ENCODE peak calls at places on chromosomes 4 and X, in eight cellular contexts. H is BJ, R is stomach, X is colonic mucosa, D is endodermal cell, U is fibroblast of mammary gland, G is lower leg skin, Q is uterus. O is an unnamed sample.

GRCh38 chr4:992297-993110 is 700 bp downstream of the SLC26A1 start:
- DNase-seq in H (no peak), R (peak; percentile 94), X (peak; percentile 93), D (no peak), U (no peak), G (no peak), Q (no peak), O (no peak)

GRCh38 chrX:44035576-44035975 is 62.4 kb upstream of the NDP start:
- DNase-seq in H (no peak), R (no peak), X (no peak), D (no peak), U (peak; percentile 45), G (no peak), Q (no peak), O (no peak)

GRCh38 chr4:78544681-78545080 is 6.9 kb upstream of the ANXA3 start:
- DNase-seq in H (no peak), R (no peak), X (no peak), D (no peak), U (no peak), G (no peak), Q (no peak), O (no peak)

GRCh38 chr4:144645102-144645469 is 870 bp upstream of the HHIP start:
- DNase-seq in H (no peak), R (no peak), X (no peak), D (no peak), U (no peak), G (no peak), Q (no peak), O (no peak)

GRCh38 chr4:102343964-102344519 is 1.2 kb downstream of the SLC39A8 start:
- DNase-seq in H (no peak), R (no peak), X (peak; percentile 72), D (no peak), U (peak; percentile 4), G (no peak), Q (peak; percentile 31), O (no peak)

GRCh38 chr4:32161382-32161781 is 1441.2 kb downstream of the PCDH7 start:
- DNase-seq in H (no peak), R (no peak), X (no peak), D (no peak), U (peak; percentile 26), G (no peak), Q (no peak), O (no peak)

GRCh38 chr4:167908816-167909215 is 183.5 kb upstream of the ANXA10 start:
- DNase-seq in H (no peak), R (no peak), X (no peak), D (no peak), U (no peak), G (no peak), Q (no peak), O (no peak)

GRCh38 chrX:76420237-76420636 is 7.3 kb upstream of the MAGEE1 start:
- DNase-seq in H (no peak), R (no peak), X (no peak), D (no peak), U (peak; percentile 1), G (no peak), Q (no peak), O (no peak)

GRCh38 chr4:73707918-73708577 is 32.3 kb upstream of the CXCL8 start:
- DNase-seq in H (peak; percentile 73), R (peak; percentile 60), X (peak; percentile 68), D (no peak), U (peak; percentile 90), G (peak; percentile 35), Q (peak; percentile 70), O (no peak)

GRCh38 chr4:96317924-96318323 is 478.0 kb downstream of the PDHA2 start:
- DNase-seq in H (no peak), R (no peak), X (no peak), D (no peak), U (no peak), G (no peak), Q (no peak), O (no peak)

GRCh38 chr4:24557036-24558022 is 27.0 kb downstream of the DHX15 start:
- DNase-seq in H (no peak), R (no peak), X (no peak), D (no peak), U (peak; percentile 42), G (no peak), Q (no peak), O (no peak)

GRCh38 chrX:72358313-72358712 is 52.6 kb upstream of the CITED1 start:
- DNase-seq in H (no peak), R (no peak), X (no peak), D (no peak), U (peak; percentile 57), G (no peak), Q (no peak), O (no peak)

GRCh38 chr4:146095091-146095690 is 80.3 kb upstream of the LSM6 start:
- DNase-seq in H (no peak), R (no peak), X (peak; percentile 73), D (peak; percentile 76), U (peak; percentile 77), G (no peak), Q (no peak), O (no peak)
- TF ChIP-seq CTCF in H (peak; percentile 76), R (no peak), X (peak; percentile 46), D (peak; percentile 94), U (peak; percentile 88), G (no peak), Q (peak; percentile 35), O (peak; percentile 77)

GRCh38 chrX:11944486-11944885 is 186.4 kb downstream of the MSL3 start:
- DNase-seq in H (no peak), R (no peak), X (no peak), D (peak; percentile 85), U (peak; percentile 68), G (no peak), Q (no peak), O (no peak)
- TF ChIP-seq CTCF in H (peak; percentile 61), R (no peak), X (no peak), D (peak; percentile 76), U (peak; percentile 69), G (no peak), Q (no peak), O (peak; percentile 22)

DNA sequence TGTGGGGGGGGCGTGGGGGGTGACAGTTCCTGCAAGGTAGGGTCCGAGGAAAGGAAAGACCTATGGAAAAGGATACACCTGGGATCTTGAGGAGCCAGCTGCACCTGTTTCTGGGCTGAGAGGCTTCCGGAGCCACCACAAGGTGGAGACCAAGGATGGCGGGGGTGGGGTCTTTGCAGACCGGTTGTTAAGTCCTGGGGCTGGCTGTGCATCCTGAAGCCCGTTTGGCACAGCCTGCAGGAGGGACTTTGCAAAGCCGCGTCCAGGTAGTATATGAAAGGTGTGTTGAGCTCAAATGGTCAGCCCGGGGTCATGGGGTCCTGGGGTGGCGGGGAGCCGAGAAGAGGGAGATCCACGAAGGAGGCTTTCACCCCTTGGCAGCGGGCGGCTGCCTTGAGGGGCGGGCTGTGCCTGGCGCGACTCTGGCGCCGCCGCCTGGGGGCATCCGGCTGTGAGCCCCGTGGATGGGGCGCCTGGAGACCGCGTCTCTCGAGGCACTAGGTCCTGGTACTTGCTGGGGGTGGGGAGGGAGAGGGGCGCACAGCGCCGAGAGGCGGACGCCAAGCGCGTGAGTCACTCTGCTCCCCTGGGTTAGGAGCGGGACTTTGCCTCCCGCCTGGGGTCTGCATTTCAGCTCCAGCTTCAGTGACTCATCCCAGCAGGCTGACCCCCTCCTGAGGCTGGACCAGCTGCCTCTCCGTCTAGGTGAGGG is 58.2 kb upstream of the DYNLT3 start:
- DNase-seq in H (no peak), R (peak; percentile 25), X (no peak), D (peak; percentile 87), U (peak; percentile 10), G (no peak), Q (peak; percentile 14), O (no peak)
- TF ChIP-seq CTCF in H (peak; percentile 32), R (no peak), X (no peak), D (peak; percentile 65), U (no peak), G (no peak), Q (no peak), O (no peak)

DNA sequence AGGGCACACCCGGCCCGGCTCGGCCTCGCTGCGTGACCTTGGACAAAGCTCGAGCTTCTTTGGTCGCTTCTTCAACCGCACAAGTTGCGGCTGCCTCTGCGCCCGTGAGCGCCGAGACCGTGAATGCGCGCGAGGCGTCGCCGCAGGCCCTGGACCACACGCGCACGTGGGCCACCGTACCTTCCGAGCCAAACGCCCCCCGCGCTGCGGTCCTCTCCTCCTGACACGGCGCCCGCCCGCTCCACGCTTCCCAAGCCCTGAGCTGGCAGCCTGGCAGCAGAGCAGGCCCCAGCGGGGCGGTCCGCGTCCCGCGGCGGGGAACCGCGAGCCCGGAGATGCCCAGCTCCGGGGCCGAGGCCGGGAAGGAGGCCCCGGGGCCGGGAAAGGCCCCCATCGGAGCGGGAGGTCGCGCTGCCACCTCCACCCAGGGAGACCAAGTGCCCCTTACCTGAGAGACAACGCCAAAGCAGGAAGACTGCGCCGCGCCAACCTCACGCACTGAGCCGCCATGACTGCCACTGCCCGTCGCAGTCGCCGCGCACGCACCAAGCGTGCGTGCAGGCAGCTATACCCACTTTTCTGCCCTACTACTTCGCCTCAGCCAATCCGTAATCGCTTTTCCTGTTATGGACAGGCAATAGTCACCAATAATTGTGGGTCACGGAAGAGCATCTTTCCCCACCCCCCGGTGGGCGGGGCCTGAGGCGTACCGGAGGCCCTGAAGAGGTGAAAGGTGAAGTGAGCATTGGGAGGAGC is at the start of gene GRPEL1:
- DNase-seq in H (peak; percentile 97), R (peak; percentile 100), X (peak; percentile 100), D (peak; percentile 100), U (peak; percentile 99), G (peak; percentile 100), Q (peak; percentile 100), O (peak; percentile 87)
- TF ChIP-seq CTCF in H (no peak), R (no peak), X (no peak), D (no peak), U (no peak), G (no peak), Q (no peak), O (no peak)

DNA sequence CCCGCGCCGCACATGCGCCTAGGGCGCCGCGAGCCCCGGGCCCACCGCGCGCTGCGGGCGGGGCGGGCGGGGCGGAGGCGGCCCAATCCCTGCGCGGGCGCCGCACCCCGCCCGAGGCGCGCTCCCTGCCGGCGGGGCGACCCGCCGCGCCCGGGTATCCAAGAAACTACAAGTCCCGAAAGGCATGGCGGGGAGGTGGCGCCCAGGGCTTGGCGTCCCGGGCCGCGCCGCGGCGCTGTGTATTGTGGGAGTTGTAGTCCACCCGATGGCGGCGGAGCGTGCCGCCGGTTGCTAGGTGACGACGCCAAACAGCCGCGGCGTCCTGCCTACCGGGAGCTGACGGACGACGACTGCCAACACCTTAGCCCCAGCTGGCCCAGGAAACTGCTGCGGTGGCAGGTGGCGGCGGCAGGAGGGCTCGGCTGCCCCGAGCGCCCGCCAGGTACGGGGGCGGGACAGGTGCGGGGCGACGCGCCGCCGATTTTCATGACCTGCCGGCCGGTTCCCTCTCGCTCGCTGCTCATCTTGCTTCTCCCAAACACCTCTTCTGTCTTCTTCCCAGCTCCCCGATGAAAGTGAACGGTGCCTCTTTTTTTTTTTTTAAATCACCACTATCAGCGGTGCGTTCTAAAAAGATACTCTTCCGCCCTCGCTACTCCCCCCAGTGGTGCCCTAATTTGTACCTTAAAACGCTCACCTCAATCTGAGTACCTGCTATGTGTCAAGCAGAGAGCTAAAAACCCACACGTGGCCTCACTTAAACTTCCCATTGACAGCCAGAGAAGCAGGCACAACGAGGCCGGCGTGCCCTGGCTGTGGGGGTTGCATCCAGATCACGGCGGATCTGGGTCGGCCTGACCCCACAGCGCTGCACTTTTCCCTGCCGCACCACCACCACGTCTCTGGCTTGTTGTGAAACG is at the start of gene CFAP99:
- DNase-seq in H (peak; percentile 43), R (peak; percentile 99), X (peak; percentile 99), D (peak; percentile 99), U (peak; percentile 88), G (peak; percentile 95), Q (peak; percentile 94), O (peak; percentile 87)
- TF ChIP-seq CTCF in H (peak; percentile 26), R (no peak), X (no peak), D (no peak), U (no peak), G (no peak), Q (peak; percentile 33), O (peak; percentile 9)

GRCh38 chr4:105257817-105258495 is 111.3 kb downstream of the TET2 start:
- DNase-seq in H (no peak), R (no peak), X (no peak), D (no peak), U (no peak), G (no peak), Q (no peak), O (no peak)
- TF ChIP-seq CTCF in H (no peak), R (no peak), X (no peak), D (peak; percentile 35), U (peak; percentile 14), G (no peak), Q (no peak), O (no peak)

O was measured in D721Med.